ENCODE peak calls at places on chromosomes 4 and X, in seven cellular contexts. X is cerebellar cortex, E is right cardiac atrium, O is Calu3, L is lower leg skin, Z is prostate gland, J is midbrain. D is an unnamed sample.

GRCh38 chr4:65508169-65508568 is 162.1 kb downstream of the EPHA5 start:
- DNase-seq in X (no peak), E (no peak), O (no peak), L (no peak), Z (no peak), J (no peak), D (no peak)

GRCh38 chrX:119398587-119398973 is 556 bp upstream of the SLC25A43 start:
- DNase-seq in X (no peak), E (no peak), O (no peak), L (no peak), Z (no peak), J (no peak), D (no peak)

GRCh38 chr4:52939739-52940138 is 77.6 kb downstream of the RASL11B start:
- DNase-seq in X (peak), E (no peak), O (no peak), L (no peak), Z (no peak), J (no peak), D (peak)

GRCh38 chrX:153614818-153615217 is 15.9 kb upstream of the CCNQ start:
- DNase-seq in X (no peak), E (no peak), O (no peak), L (no peak), Z (no peak), J (no peak), D (no peak)

GRCh38 chr4:132276185-132276584 is 872.9 kb upstream of the PCDH10 start:
- DNase-seq in X (no peak), E (no peak), O (no peak), L (no peak), Z (no peak), J (no peak), D (no peak)

GRCh38 chrX:152913354-152913753 is 15.5 kb downstream of the ZNF185 start:
- DNase-seq in X (no peak), E (no peak), O (no peak), L (no peak), Z (no peak), J (no peak), D (no peak)

GRCh38 chr4:118683513-118683912 is 1.7 kb upstream of the METTL14 start:
- DNase-seq in X (peak), E (no peak), O (no peak), L (no peak), Z (no peak), J (no peak), D (no peak)

GRCh38 chr4:38177792-38178665 is 217.8 kb downstream of the PTTG2 start:
- DNase-seq in X (no peak), E (peak), O (no peak), L (peak), Z (peak), J (no peak), D (peak)

GRCh38 chr4:128858875-128859696 is 49.6 kb downstream of the JADE1 start:
- DNase-seq in X (no peak), E (peak), O (no peak), L (no peak), Z (no peak), J (no peak), D (no peak)

GRCh38 chrX:114611018-114611619 is 27.2 kb downstream of the HTR2C start:
- DNase-seq in X (peak), E (no peak), O (peak), L (no peak), Z (peak), J (peak), D (peak)

GRCh38 chr4:97548943-97549583 is 594.2 kb downstream of the STPG2 start:
- DNase-seq in X (no peak), E (no peak), O (no peak), L (no peak), Z (no peak), J (no peak), D (no peak)

GRCh38 chr4:100799767-100800539 is 282.1 kb upstream of the EMCN start:
- DNase-seq in X (no peak), E (no peak), O (no peak), L (no peak), Z (no peak), J (no peak), D (no peak)

GRCh38 chr4:52890401-52890791 is 28.3 kb downstream of the RASL11B start:
- DNase-seq in X (no peak), E (no peak), O (no peak), L (no peak), Z (no peak), J (no peak), D (no peak)

GRCh38 chrX:13937370-13938052 is 92.2 kb downstream of the GEMIN8 start:
- DNase-seq in X (peak), E (no peak), O (peak), L (no peak), Z (no peak), J (no peak), D (no peak)

GRCh38 chr4:136670265-136670664 is 862.0 kb downstream of the PCDH18 start:
- DNase-seq in X (no peak), E (no peak), O (no peak), L (no peak), Z (no peak), J (no peak), D (no peak)

GRCh38 chrX:132423323-132423722 is 65.5 kb downstream of the MBNL3 start:
- DNase-seq in X (no peak), E (no peak), O (no peak), L (no peak), Z (no peak), J (no peak), D (no peak)

GRCh38 chrX:137565318-137565904 is 516 bp upstream of the ZIC3 start:
- DNase-seq in X (peak), E (no peak), O (no peak), L (no peak), Z (no peak), J (no peak), D (no peak)

GRCh38 chr4:161936625-161937133 is 227.1 kb downstream of the FSTL5 start:
- DNase-seq in X (no peak), E (no peak), O (no peak), L (no peak), Z (no peak), J (no peak), D (no peak)

GRCh38 chr4:147678796-147679549 is 5.0 kb downstream of the PRMT9 start:
- DNase-seq in X (peak), E (no peak), O (no peak), L (no peak), Z (no peak), J (no peak), D (no peak)

GRCh38 chrX:153649178-153649914 is 2.3 kb downstream of the DUSP9 start:
- DNase-seq in X (peak), E (no peak), O (peak), L (no peak), Z (no peak), J (no peak), D (peak)

GRCh38 chr4:95093460-95093859 is 335.7 kb downstream of the BMPR1B start:
- DNase-seq in X (no peak), E (no peak), O (no peak), L (no peak), Z (no peak), J (no peak), D (no peak)

GRCh38 chrX:105475801-105476200 is 255.3 kb upstream of the TEX13A start:
- DNase-seq in X (no peak), E (no peak), O (no peak), L (no peak), Z (no peak), J (no peak), D (no peak)

GRCh38 chrX:152165033-152165743 is 26.8 kb upstream of the MAGEA10 start:
- DNase-seq in X (no peak), E (no peak), O (no peak), L (no peak), Z (no peak), J (no peak), D (no peak)

GRCh38 chr4:102687982-102688433 is 72.8 kb downstream of the MANBA start:
- DNase-seq in X (no peak), E (no peak), O (no peak), L (no peak), Z (no peak), J (no peak), D (no peak)

GRCh38 chrX:11998944-11999343 is 139.3 kb upstream of the FRMPD4 start:
- DNase-seq in X (no peak), E (no peak), O (no peak), L (no peak), Z (no peak), J (no peak), D (no peak)

GRCh38 chrX:15418707-15419181 is 34.5 kb upstream of the VEGFD start:
- DNase-seq in X (no peak), E (no peak), O (no peak), L (no peak), Z (no peak), J (no peak), D (no peak)

GRCh38 chrX:155995476-155995875 is 2.0 kb upstream of the IL9R start:
- DNase-seq in X (no peak), E (no peak), O (no peak), L (no peak), Z (no peak), J (no peak), D (no peak)

GRCh38 chrX:26192204-26192603 is at the start of gene MAGEB6:
- DNase-seq in X (no peak), E (no peak), O (no peak), L (no peak), Z (no peak), J (no peak), D (no peak)

GRCh38 chr4:178599521-178599920 is 1157.3 kb upstream of the AGA start:
- DNase-seq in X (no peak), E (no peak), O (peak), L (no peak), Z (no peak), J (no peak), D (no peak)

GRCh38 chrX:103309860-103310591 is 764 bp downstream of the BEX2 start:
- DNase-seq in X (peak), E (no peak), O (no peak), L (no peak), Z (no peak), J (no peak), D (no peak)

GRCh38 chr4:19850909-19851308 is 400.8 kb upstream of the SLIT2 start:
- DNase-seq in X (no peak), E (no peak), O (no peak), L (no peak), Z (no peak), J (no peak), D (no peak)

GRCh38 chr4:110270492-110271197 is 72.2 kb upstream of the ELOVL6 start:
- DNase-seq in X (no peak), E (no peak), O (no peak), L (no peak), Z (no peak), J (no peak), D (no peak)

GRCh38 chrX:154549766-154550165 is 2.3 kb downstream of the IKBKG start:
- DNase-seq in X (no peak), E (no peak), O (no peak), L (no peak), Z (no peak), J (no peak), D (no peak)

GRCh38 chrX:88613338-88613737 is 133.7 kb upstream of the CPXCR1 start:
- DNase-seq in X (no peak), E (no peak), O (no peak), L (no peak), Z (no peak), J (peak), D (no peak)

GRCh38 chr4:135838889-135839288 is 1637.3 kb upstream of the PABPC4L start:
- DNase-seq in X (no peak), E (no peak), O (no peak), L (no peak), Z (no peak), J (no peak), D (no peak)

GRCh38 chrX:69093960-69094935 is 71.0 kb downstream of the PJA1 start:
- DNase-seq in X (peak), E (peak), O (peak), L (no peak), Z (peak), J (peak), D (peak)

GRCh38 chr4:28341784-28342183 is 1481.1 kb downstream of the STIM2 start:
- DNase-seq in X (no peak), E (no peak), O (no peak), L (no peak), Z (no peak), J (no peak), D (no peak)

GRCh38 chr4:40423735-40424134 is 88.6 kb downstream of the CHRNA9 start:
- DNase-seq in X (no peak), E (no peak), O (no peak), L (no peak), Z (no peak), J (no peak), D (no peak)

GRCh38 chrX:34437586-34437985 is 219.5 kb downstream of the TMEM47 start:
- DNase-seq in X (no peak), E (peak), O (no peak), L (no peak), Z (no peak), J (no peak), D (no peak)

D was measured in body of pancreas.